ENCODE peak calls at places on chromosomes 3 and 15, in five cellular contexts. B, E, O, N and Y are unnamed samples.

GRCh38 chr3:16849795-16850194 is 35.0 kb upstream of the PLCL2 start:
- DNase-seq in B (peak; percentile 13), E (no peak), O (no peak), N (no peak), Y (no peak)

GRCh38 chr15:43440721-43441281 is 52.2 kb downstream of the TP53BP1 start:
- DNase-seq in B (peak; percentile 75), E (peak; percentile 62), O (peak; percentile 89), N (no peak), Y (peak; percentile 94)

GRCh38 chr15:41577863-41578735 is 19.1 kb downstream of the TYRO3 start:
- DNase-seq in B (no peak), E (no peak), O (no peak), N (no peak), Y (no peak)

GRCh38 chr3:45665101-45665572 is 24.1 kb upstream of the SACM1L start:
- DNase-seq in B (no peak), E (peak; percentile 68), O (peak; percentile 76), N (no peak), Y (peak; percentile 92)

GRCh38 chr3:40971191-40972168 is 227.8 kb upstream of the CTNNB1 start:
- DNase-seq in B (peak; percentile 63), E (peak; percentile 42), O (peak; percentile 94), N (no peak), Y (no peak)

GRCh38 chr3:181512787-181513186 is 198.9 kb upstream of the SOX2 start:
- DNase-seq in B (no peak), E (no peak), O (no peak), N (no peak), Y (no peak)

GRCh38 chr3:105260385-105260784 is 106.3 kb upstream of the ALCAM start:
- DNase-seq in B (no peak), E (peak; percentile 4), O (no peak), N (no peak), Y (no peak)

GRCh38 chr3:132593950-132594328 is 3.1 kb upstream of the ACKR4 start:
- DNase-seq in B (peak; percentile 20), E (no peak), O (no peak), N (no peak), Y (no peak)

GRCh38 chr3:69451594-69451993 is 65.7 kb upstream of the FRMD4B start:
- DNase-seq in B (no peak), E (no peak), O (no peak), N (no peak), Y (no peak)

GRCh38 chr15:49131403-49131802 is 24.0 kb downstream of the COPS2 start:
- DNase-seq in B (no peak), E (no peak), O (no peak), N (no peak), Y (no peak)

GRCh38 chr15:83565553-83566159 is 88.3 kb upstream of the ADAMTSL3 start:
- DNase-seq in B (no peak), E (peak; percentile 37), O (peak; percentile 39), N (no peak), Y (peak; percentile 44)

GRCh38 chr15:65532738-65533051 is 2.4 kb downstream of the HACD3 start:
- DNase-seq in B (no peak), E (no peak), O (peak; percentile 43), N (no peak), Y (peak; percentile 58)

GRCh38 chr3:84960581-84960980 is 1.8 kb downstream of the CADM2 start:
- DNase-seq in B (no peak), E (no peak), O (no peak), N (no peak), Y (no peak)

DNA sequence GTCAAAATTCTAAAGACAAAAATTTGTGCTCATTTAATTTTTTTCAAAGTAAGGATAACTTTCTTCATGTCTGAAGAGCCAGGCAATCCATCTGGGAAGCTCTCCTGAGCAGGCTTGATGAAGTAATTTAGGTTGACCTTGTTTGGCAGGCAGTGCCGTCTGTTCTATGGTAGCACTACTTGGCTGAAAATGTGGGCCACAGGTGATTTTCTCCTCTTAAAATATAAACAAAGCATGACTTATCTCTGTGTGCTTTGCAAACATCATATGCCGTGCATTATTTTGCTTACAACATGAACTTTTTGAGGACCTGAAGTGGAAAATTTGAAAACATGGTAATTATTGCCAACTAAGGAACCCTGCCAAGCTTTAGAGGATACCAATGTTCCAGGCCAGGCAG is 143.2 kb downstream of the RAP2B start:
- DNase-seq in B (no peak), E (no peak), O (no peak), N (no peak), Y (no peak)
- TF ChIP-seq POLR2A in B (no peak), E (no peak), O (no peak), N (no peak), Y (no peak)

GRCh38 chr15:88621789-88622604 is 857 bp downstream of the AEN start:
- DNase-seq in B (no peak), E (no peak), O (peak; percentile 45), N (no peak), Y (peak; percentile 83)
- TF ChIP-seq POLR2A in B (no peak), E (no peak), O (no peak), N (no peak), Y (peak; percentile 62)

GRCh38 chr3:56684029-56684428 is 964 bp upstream of the TASOR start:
- DNase-seq in B (no peak), E (no peak), O (no peak), N (no peak), Y (no peak)

GRCh38 chr3:56681963-56682457 is 1.1 kb downstream of the TASOR start:
- DNase-seq in B (no peak), E (no peak), O (no peak), N (no peak), Y (no peak)

GRCh38 chr3:56680054-56680453 is 3.0 kb downstream of the TASOR start:
- DNase-seq in B (no peak), E (no peak), O (no peak), N (no peak), Y (no peak)

GRCh38 chr3:56683122-56683817 is at the start of gene TASOR:
- DNase-seq in B (peak; percentile 84), E (no peak), O (peak; percentile 84), N (peak; percentile 40), Y (peak; percentile 94)

GRCh38 chr3:56682458-56683121 is 475 bp downstream of the TASOR start:
- DNase-seq in B (peak; percentile 36), E (no peak), O (peak; percentile 78), N (peak; percentile 40), Y (peak; percentile 86)
- TF ChIP-seq POLR2A in B (peak; percentile 63), E (no peak), O (peak; percentile 45), N (no peak), Y (peak; percentile 84)

GRCh38 chr3:114056130-114057010 is at the start of the genes CCDC191 and QTRT2:
- DNase-seq in B (peak; percentile 82), E (peak; percentile 98), O (peak; percentile 99), N (peak; percentile 91), Y (peak; percentile 99)
- TF ChIP-seq POLR2A in B (peak; percentile 33), E (peak; percentile 54), O (peak; percentile 71), N (no peak), Y (peak; percentile 54)

GRCh38 chr3:148991219-148992026 is at the start of gene GYG1:
- DNase-seq in B (peak; percentile 91), E (peak; percentile 60), O (peak; percentile 81), N (peak; percentile 20), Y (peak; percentile 84)
- TF ChIP-seq POLR2A in B (peak; percentile 91), E (peak; percentile 80), O (peak; percentile 93), N (no peak), Y (peak; percentile 63)